ENCODE peak calls at places on chromosomes 5 and 9, in five cellular contexts. J is neural progenitor cell, P is HCT116, E is Karpas-422, H is hepatocyte. M is an unnamed sample.

GRCh38 chr5:20476016-20476415 is 488.0 kb upstream of the CDH18 start:
- DNase-seq in J (no peak), P (no peak), E (no peak), H (no peak), M (no peak)

GRCh38 chr5:169875091-169875727 is 105.1 kb downstream of the INSYN2B start:
- DNase-seq in J (no peak), P (no peak), E (no peak), H (peak; percentile 9), M (no peak)

GRCh38 chr9:15513335-15513734 is 2.6 kb upstream of the PSIP1 start:
- DNase-seq in J (peak; percentile 66), P (peak; percentile 41), E (peak; percentile 53), H (no peak), M (peak; percentile 55)

GRCh38 chr5:173768891-173769290 is 119.3 kb upstream of the CPEB4 start:
- DNase-seq in J (no peak), P (no peak), E (no peak), H (no peak), M (no peak)

GRCh38 chr9:78130004-78130403 is 98.4 kb upstream of the GNAQ start:
- DNase-seq in J (peak; percentile 56), P (peak; percentile 56), E (peak; percentile 63), H (no peak), M (peak; percentile 40)

GRCh38 chr5:139926797-139927503 is 116.1 kb downstream of the NRG2 start:
- DNase-seq in J (no peak), P (no peak), E (no peak), H (no peak), M (no peak)

GRCh38 chr5:164188733-164189148 is 683.3 kb downstream of the MAT2B start:
- DNase-seq in J (peak; percentile 74), P (no peak), E (no peak), H (no peak), M (no peak)

GRCh38 chr5:153445875-153446567 is 44.4 kb upstream of the GRIA1 start:
- DNase-seq in J (no peak), P (no peak), E (no peak), H (peak; percentile 16), M (no peak)

GRCh38 chr5:113050606-113051391 is 74.2 kb downstream of the DCP2 start:
- DNase-seq in J (no peak), P (no peak), E (no peak), H (no peak), M (no peak)

GRCh38 chr5:178384815-178385471 is 152.3 kb upstream of the PHYKPL start:
- DNase-seq in J (no peak), P (no peak), E (peak; percentile 5), H (no peak), M (no peak)

GRCh38 chr9:73132034-73132776 is 19.5 kb upstream of the ANXA1 start:
- DNase-seq in J (peak; percentile 60), P (no peak), E (no peak), H (peak; percentile 79), M (peak; percentile 40)

GRCh38 chr5:16178745-16179372 is 732 bp downstream of the MARCHF11 start:
- DNase-seq in J (peak; percentile 97), P (no peak), E (no peak), H (peak; percentile 93), M (peak; percentile 2)

GRCh38 chr9:38154501-38155421 is 85.7 kb upstream of the SHB start:
- DNase-seq in J (no peak), P (no peak), E (no peak), H (no peak), M (no peak)

GRCh38 chr5:52800394-52801213 is 12.9 kb downstream of the ITGA1 start:
- DNase-seq in J (peak; percentile 73), P (no peak), E (peak; percentile 56), H (peak; percentile 74), M (peak; percentile 54)

GRCh38 chr9:134298000-134298399 is 28.3 kb upstream of the RXRA start:
- DNase-seq in J (no peak), P (no peak), E (no peak), H (no peak), M (no peak)

GRCh38 chr9:9214052-9214451 is 1398.8 kb downstream of the PTPRD start:
- DNase-seq in J (no peak), P (no peak), E (no peak), H (no peak), M (no peak)

GRCh38 chr5:137728048-137728447 is 7.8 kb downstream of the KLHL3 start:
- DNase-seq in J (no peak), P (no peak), E (no peak), H (no peak), M (no peak)

GRCh38 chr5:96567188-96567587 is 95.0 kb upstream of the CAST start:
- DNase-seq in J (no peak), P (no peak), E (no peak), H (no peak), M (no peak)

GRCh38 chr9:114031948-114032688 is 46.0 kb downstream of the AMBP start:
- DNase-seq in J (no peak), P (no peak), E (no peak), H (no peak), M (no peak)

GRCh38 chr9:2260401-2261306 is 245.5 kb downstream of the SMARCA2 start:
- DNase-seq in J (no peak), P (peak; percentile 93), E (peak; percentile 97), H (no peak), M (no peak)

GRCh38 chr5:63228154-63228553 is 649.5 kb downstream of the LRRC70 start:
- DNase-seq in J (no peak), P (no peak), E (no peak), H (no peak), M (no peak)

GRCh38 chr5:109407913-109408312 is 1.9 kb downstream of the PJA2 start:
- DNase-seq in J (no peak), P (no peak), E (peak; percentile 76), H (no peak), M (peak; percentile 35)

GRCh38 chr5:127856310-127856709 is 153.1 kb downstream of the CCDC192 start:
- DNase-seq in J (no peak), P (no peak), E (no peak), H (peak; percentile 20), M (no peak)

GRCh38 chr5:165573445-165573844 is 2068.0 kb downstream of the MAT2B start:
- DNase-seq in J (no peak), P (no peak), E (no peak), H (no peak), M (no peak)

GRCh38 chr9:35728041-35728971 is 3.7 kb downstream of the TLN1 start:
- DNase-seq in J (peak; percentile 80), P (no peak), E (no peak), H (peak; percentile 66), M (peak; percentile 63)

GRCh38 chr5:72569423-72569939 is 62.3 kb upstream of the ZNF366 start:
- DNase-seq in J (no peak), P (no peak), E (no peak), H (no peak), M (no peak)

GRCh38 chr5:109482748-109483147 is 73.0 kb upstream of the PJA2 start:
- DNase-seq in J (no peak), P (no peak), E (no peak), H (no peak), M (no peak)

GRCh38 chr5:181152406-181152805 is 5.0 kb downstream of the OR2V2 start:
- DNase-seq in J (no peak), P (no peak), E (no peak), H (no peak), M (no peak)

GRCh38 chr9:85505612-85506011 is 236.1 kb downstream of the AGTPBP1 start:
- DNase-seq in J (no peak), P (no peak), E (no peak), H (no peak), M (no peak)

GRCh38 chr5:41279040-41279439 is 65.7 kb upstream of the C6 start:
- DNase-seq in J (no peak), P (no peak), E (no peak), H (no peak), M (no peak)

GRCh38 chr9:15509931-15510788 is 610 bp downstream of the PSIP1 start:
- DNase-seq in J (peak; percentile 82), P (no peak), E (peak; percentile 81), H (peak; percentile 57), M (peak; percentile 78)

GRCh38 chr5:180330810-180331646 is 22.1 kb downstream of the GFPT2 start:
- DNase-seq in J (no peak), P (peak; percentile 74), E (no peak), H (peak; percentile 78), M (no peak)

GRCh38 chr9:129999123-129999510 is 43.9 kb downstream of the FNBP1 start:
- DNase-seq in J (no peak), P (no peak), E (no peak), H (no peak), M (no peak)

GRCh38 chr5:142059304-142059940 is 46.6 kb upstream of the GNPDA1 start:
- DNase-seq in J (no peak), P (peak; percentile 35), E (no peak), H (no peak), M (no peak)

GRCh38 chr9:93585259-93585658 is 8.9 kb downstream of the PHF2 start:
- DNase-seq in J (no peak), P (no peak), E (no peak), H (no peak), M (no peak)
- H4K20me1 ChIP-seq in J (peaks cover 71% of the 10 kb centered on the region), P (no peaks in the 10 kb centered on the region), E (peaks cover 4% of the 10 kb centered on the region), H (peaks cover 60% of the 10 kb centered on the region), M (no peaks in the 10 kb centered on the region)

DNA sequence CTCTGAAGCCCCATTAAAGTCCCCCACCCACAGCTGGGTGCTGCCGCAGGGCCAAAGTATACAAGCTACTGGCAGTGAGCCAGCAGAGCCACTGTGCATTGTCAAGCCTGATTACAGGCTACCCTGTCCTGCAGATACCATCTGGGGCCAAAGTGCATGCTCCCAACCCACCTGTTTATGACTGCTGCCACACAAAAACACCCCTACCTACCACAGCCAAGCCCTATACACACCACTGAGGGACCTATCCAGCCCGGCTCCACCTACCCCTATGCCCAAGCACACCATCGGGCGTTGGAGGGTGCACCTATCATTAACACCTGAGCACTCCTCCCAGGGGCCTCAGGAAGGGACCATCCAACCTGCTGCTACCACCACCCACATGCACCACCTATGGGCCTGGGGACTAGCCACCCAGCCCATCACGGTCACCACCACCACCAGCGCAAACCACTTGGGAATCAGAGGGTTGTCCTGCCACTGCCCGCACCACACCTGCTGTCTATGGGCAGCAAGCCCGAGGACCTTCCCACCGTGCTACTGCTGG is 105.0 kb downstream of the PLPP1 start:
- DNase-seq in J (no peak), P (no peak), E (no peak), H (peak; percentile 32), M (no peak)
- H3K9me3 ChIP-seq in J (no peaks in the 10 kb centered on the region), P (no peaks in the 10 kb centered on the region), E (no peaks in the 10 kb centered on the region), H (no peaks in the 10 kb centered on the region), M (no peaks in the 10 kb centered on the region)

GRCh38 chr5:122007445-122008010 is 45.8 kb downstream of the SRFBP1 start:
- DNase-seq in J (no peak), P (no peak), E (no peak), H (no peak), M (no peak)
- H4K20me1 ChIP-seq in J (no peaks in the 10 kb centered on the region), P (peaks cover 12% of the 10 kb centered on the region), E (no peaks in the 10 kb centered on the region), H (no peaks in the 10 kb centered on the region), M (no peaks in the 10 kb centered on the region)

DNA sequence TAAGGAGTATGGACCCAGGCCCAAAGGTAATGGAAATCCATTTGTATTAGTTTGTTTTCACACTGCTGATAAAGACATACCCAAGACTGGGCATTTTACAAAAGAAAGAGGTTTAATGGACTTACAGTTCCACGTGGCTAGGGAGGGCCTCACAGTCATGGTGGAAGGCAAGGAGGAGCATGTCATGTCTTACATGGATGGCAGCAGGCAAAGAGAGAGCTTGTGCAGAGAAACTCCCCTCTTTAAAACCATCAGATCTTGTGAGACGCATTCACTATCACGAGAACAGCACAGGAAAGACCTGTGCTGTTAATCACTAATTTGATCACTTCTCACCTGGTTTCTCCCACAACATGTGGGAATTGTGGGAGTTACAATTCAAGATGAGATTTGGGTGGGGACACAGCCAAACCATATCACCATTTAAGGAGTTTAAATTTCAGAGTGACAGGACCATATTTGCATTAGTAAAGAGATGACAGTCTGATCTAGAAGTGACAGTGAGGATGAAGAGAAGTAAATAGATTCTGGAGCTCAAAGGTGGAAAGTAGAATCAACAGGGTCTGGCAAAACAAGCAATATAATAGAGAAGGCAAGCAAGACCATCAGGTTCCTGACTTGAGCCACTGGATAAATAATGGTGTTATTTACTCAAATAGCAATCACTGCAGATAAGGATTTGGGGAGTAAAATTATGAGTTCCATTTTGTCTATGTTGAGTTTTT is 7.5 kb upstream of the FAM169A start:
- DNase-seq in J (no peak), P (no peak), E (no peak), H (no peak), M (no peak)
- H3K9me3 ChIP-seq in J (no peaks in the 10 kb centered on the region), P (no peaks in the 10 kb centered on the region), E (no peaks in the 10 kb centered on the region), H (no peaks in the 10 kb centered on the region), M (no peaks in the 10 kb centered on the region)

M was measured in OCI-LY7.